ENCODE peak calls at places on chromosomes 16 and 17, in ten cellular contexts. G, U, C, R, Q, N, J, W, M and H are unnamed samples.

GRCh38 chr17:73640691-73641090 is 3.6 kb downstream of the SDK2 start:
- DNase-seq in Q (no peak), W (no peak), U (no peak), R (no peak), N (no peak), G (no peak), M (peak; percentile 42), C (no peak), J (no peak), H (no peak)

GRCh38 chr16:20359997-20360396 is 7.5 kb upstream of the UMOD start:
- DNase-seq in U (no peak), W (no peak), G (no peak), C (no peak), Q (peak; percentile 48), M (no peak), N (no peak), J (no peak), R (peak; percentile 17), H (no peak)

GRCh38 chr17:5203178-5203907 is 11.7 kb upstream of the ZNF594 start:
- DNase-seq in W (no peak), Q (no peak), N (no peak), M (no peak), C (peak; percentile 74), G (no peak), J (no peak), U (peak; percentile 70), R (peak; percentile 68), H (no peak)

GRCh38 chr16:80718480-80719220 is 85.7 kb downstream of the CDYL2 start:
- DNase-seq in U (peak; percentile 81), R (peak; percentile 55), G (no peak), Q (peak; percentile 39), J (no peak), M (peak; percentile 4), W (no peak), C (no peak), N (no peak), H (no peak)

GRCh38 chr17:64196626-64197025 is 66.4 kb downstream of the TEX2 start:
- DNase-seq in C (peak; percentile 88), G (no peak), Q (no peak), M (no peak), J (no peak), W (no peak), R (peak; percentile 29), U (peak; percentile 89), N (no peak), H (no peak)

GRCh38 chr16:3283525-3284447 is 495 bp downstream of the ZNF263 start:
- DNase-seq in R (peak; percentile 11), C (peak; percentile 57), U (peak; percentile 9), G (no peak), N (no peak), J (no peak), W (no peak), Q (peak; percentile 42), M (no peak), H (no peak)

GRCh38 chr17:61139219-61139618 is 260.4 kb upstream of the TBX2 start:
- DNase-seq in Q (no peak), G (peak; percentile 86), M (no peak), W (peak; percentile 78), N (peak; percentile 17), U (peak; percentile 76), R (peak; percentile 64), C (peak; percentile 74), J (no peak), H (peak; percentile 68)

GRCh38 chr16:81333356-81333755 is 18.6 kb downstream of the GAN start:
- DNase-seq in M (no peak), W (no peak), G (no peak), U (no peak), J (no peak), N (no peak), R (no peak), Q (no peak), C (no peak), H (no peak)

GRCh38 chr16:10613771-10614485 is 33.5 kb upstream of the EMP2 start:
- DNase-seq in N (no peak), R (no peak), W (no peak), G (no peak), C (no peak), Q (no peak), U (no peak), M (no peak), J (no peak), H (no peak)